ENCODE peak calls at places on chromosomes 3 and 15, in five cellular contexts. H is prostate gland, W is stomach, J is sigmoid colon, N is esophagus muscularis mucosa. P is an unnamed sample. For H3K36me3, the result is how much of the 10 kb centered on the place peaks cover.

GRCh38 chr3:155739154-155739553 is 5.7 kb downstream of the PLCH1 start:
- DNase-seq in H (no peak), W (no peak), J (no peak), N (no peak), P (no peak)

GRCh38 chr3:46609944-46610722 is 2.2 kb upstream of the FAM240A start:
- DNase-seq in H (no peak), W (no peak), J (no peak), N (peak), P (no peak)

GRCh38 chr15:40755821-40756220 is 767 bp upstream of the RMDN3 start:
- DNase-seq in H (no peak), W (no peak), J (no peak), N (no peak), P (no peak)

GRCh38 chr3:34012102-34012461 is 213.7 kb downstream of the PDCD6IP start:
- DNase-seq in H (no peak), W (no peak), J (no peak), N (no peak), P (no peak)

GRCh38 chr3:30544811-30545210 is 61.6 kb upstream of the TGFBR2 start:
- DNase-seq in H (no peak), W (no peak), J (peak), N (no peak), P (peak)

GRCh38 chr3:11244131-11244677 is 28.0 kb upstream of the ATG7 start:
- DNase-seq in H (no peak), W (no peak), J (no peak), N (no peak), P (no peak)

GRCh38 chr3:29307229-29307796 is 26.4 kb downstream of the RBMS3 start:
- DNase-seq in H (no peak), W (no peak), J (no peak), N (no peak), P (no peak)

GRCh38 chr15:74438206-74438605 is 4.4 kb upstream of the SEMA7A start:
- DNase-seq in H (no peak), W (no peak), J (no peak), N (no peak), P (no peak)

GRCh38 chr3:190718691-190719090 is 143.8 kb downstream of the GMNC start:
- DNase-seq in H (no peak), W (no peak), J (no peak), N (no peak), P (no peak)

GRCh38 chr15:80844011-80844732 is 65.0 kb downstream of the CEMIP start:
- DNase-seq in H (no peak), W (no peak), J (no peak), N (no peak), P (no peak)

GRCh38 chr3:50392101-50392715 is 32.9 kb upstream of the TMEM115 start:
- DNase-seq in H (no peak), W (no peak), J (no peak), N (no peak), P (no peak)

GRCh38 chr15:39133201-39133600 is 447.7 kb upstream of the THBS1 start:
- DNase-seq in H (no peak), W (no peak), J (no peak), N (no peak), P (no peak)

GRCh38 chr15:38894260-38894948 is 329.8 kb upstream of the RASGRP1 start:
- DNase-seq in H (no peak), W (no peak), J (no peak), N (no peak), P (no peak)

GRCh38 chr3:140050977-140051957 is 116.3 kb downstream of the CLSTN2 start:
- DNase-seq in H (peak), W (no peak), J (no peak), N (peak), P (no peak)

GRCh38 chr3:143298886-143299535 is 179.4 kb downstream of the CHST2 start:
- DNase-seq in H (no peak), W (no peak), J (no peak), N (no peak), P (no peak)

GRCh38 chr15:21262851-21263400 is 177.4 kb downstream of the POTEB3 start:
- DNase-seq in H (no peak), W (no peak), J (no peak), N (no peak), P (no peak)

GRCh38 chr3:197335428-197336132 is 37.2 kb upstream of the DLG1 start:
- DNase-seq in H (no peak), W (no peak), J (no peak), N (no peak), P (no peak)

GRCh38 chr3:139127101-139127500 is 82.4 kb upstream of the PRR23C start:
- DNase-seq in H (no peak), W (no peak), J (no peak), N (no peak), P (no peak)

DNA sequence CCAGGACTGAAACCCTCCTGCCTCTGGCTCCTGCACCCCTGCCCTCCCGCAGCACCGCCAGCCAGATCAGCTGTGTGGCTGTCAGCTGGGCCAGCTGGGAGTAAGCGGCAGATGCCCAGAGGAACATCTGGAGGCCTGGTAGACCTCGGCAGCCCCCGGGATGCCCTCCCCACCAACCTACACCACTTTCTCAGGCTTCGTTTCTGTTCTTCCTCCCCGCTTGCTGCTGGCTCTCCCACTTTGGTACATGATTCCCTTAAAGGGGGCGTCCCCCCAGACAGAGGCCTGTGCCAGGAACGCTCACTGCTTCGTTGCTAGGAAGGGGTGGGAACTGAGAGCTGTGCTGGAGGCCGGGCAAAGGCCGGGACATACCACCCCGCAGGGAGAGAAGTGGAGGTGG is 91.4 kb upstream of the RPL32 start:
- DNase-seq in H (no peak), W (no peak), J (no peak), N (no peak), P (no peak)
- TF ChIP-seq POLR2AphosphoS5 in H (no peak), W (no peak), J (no peak), N (no peak), P (no peak)

DNA sequence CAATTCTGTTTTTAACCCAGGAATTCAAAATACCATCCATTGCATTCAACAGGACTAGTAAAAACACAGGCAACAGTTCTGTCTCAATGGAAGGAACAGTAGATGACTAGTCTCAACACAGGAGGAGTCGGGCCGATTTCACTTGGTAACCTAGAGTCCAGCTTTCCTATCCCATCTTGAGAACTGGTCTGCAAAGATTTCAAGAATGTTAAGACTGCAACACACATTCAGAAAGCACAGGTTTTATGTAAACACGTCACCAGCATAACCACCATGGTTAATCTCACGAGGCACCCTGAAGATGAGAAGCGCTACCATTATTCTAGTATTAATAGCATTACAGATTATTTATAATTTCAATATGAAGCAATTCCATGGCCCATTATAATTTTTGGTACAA is 22.0 kb downstream of the UQCC5 start:
- DNase-seq in H (no peak), W (no peak), J (no peak), N (no peak), P (no peak)
- H3K36me3 ChIP-seq in H (under half), W (half or more), J (under half), N (half or more), P (half or more)

GRCh38 chr3:108554233-108554632 is 35.0 kb downstream of the CIP2A start:
- DNase-seq in H (no peak), W (no peak), J (no peak), N (no peak), P (no peak)

GRCh38 chr3:108552267-108553159 is 36.7 kb downstream of the CIP2A start:
- DNase-seq in H (peak), W (no peak), J (no peak), N (no peak), P (no peak)

GRCh38 chr3:108555966-108556581 is 33.2 kb downstream of the CIP2A start:
- DNase-seq in H (no peak), W (no peak), J (no peak), N (no peak), P (no peak)

DNA sequence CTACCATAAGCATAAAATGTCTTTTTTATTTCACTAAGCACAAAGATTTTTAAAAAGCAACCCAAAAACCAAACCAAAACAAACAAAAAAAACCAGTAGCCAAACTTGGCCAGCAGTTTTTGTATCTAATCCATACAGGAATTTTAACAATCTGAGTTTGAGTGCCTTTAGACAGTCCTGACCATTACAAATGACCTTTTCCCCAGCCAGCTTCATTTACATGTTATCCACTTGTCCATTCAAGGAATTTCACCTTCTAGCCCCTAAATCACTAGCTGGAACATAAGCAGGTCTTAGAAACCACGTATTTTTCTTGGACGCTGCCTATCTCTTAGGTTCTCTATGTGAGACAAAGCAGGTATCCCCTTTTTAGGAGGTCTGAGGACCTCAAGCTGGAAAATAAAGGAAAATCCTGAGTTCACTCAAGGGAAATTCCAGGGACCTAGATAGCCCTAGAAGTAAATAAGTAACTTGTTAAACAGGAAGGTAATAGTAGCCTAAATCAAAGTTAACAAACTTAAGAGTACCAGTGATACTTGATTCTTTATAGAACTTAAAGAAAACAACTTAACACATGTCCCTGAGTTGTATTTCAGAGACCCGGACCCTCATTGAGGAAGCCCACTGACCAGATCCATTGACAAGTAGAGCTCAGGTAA is 34.2 kb downstream of the CIP2A start:
- DNase-seq in H (no peak), W (no peak), J (no peak), N (no peak), P (no peak)
- H3K4me3 ChIP-seq in H (no peak), W (no peak), J (no peak), N (no peak), P (no peak)

GRCh38 chr3:183816681-183817080 is 8.7 kb downstream of the MAP6D1 start:
- DNase-seq in H (no peak), W (no peak), J (no peak), N (no peak), P (no peak)
- TF ChIP-seq POLR2AphosphoS5 in H (no peak), W (no peak), J (no peak), N (no peak), P (no peak)

GRCh38 chr3:69102384-69102783 is 17.6 kb downstream of the ARL6IP5 start:
- DNase-seq in H (no peak), W (no peak), J (no peak), N (no peak), P (no peak)
- H3K36me3 ChIP-seq in H (under half), W (under half), J (under half), N (under half), P (under half)

DNA sequence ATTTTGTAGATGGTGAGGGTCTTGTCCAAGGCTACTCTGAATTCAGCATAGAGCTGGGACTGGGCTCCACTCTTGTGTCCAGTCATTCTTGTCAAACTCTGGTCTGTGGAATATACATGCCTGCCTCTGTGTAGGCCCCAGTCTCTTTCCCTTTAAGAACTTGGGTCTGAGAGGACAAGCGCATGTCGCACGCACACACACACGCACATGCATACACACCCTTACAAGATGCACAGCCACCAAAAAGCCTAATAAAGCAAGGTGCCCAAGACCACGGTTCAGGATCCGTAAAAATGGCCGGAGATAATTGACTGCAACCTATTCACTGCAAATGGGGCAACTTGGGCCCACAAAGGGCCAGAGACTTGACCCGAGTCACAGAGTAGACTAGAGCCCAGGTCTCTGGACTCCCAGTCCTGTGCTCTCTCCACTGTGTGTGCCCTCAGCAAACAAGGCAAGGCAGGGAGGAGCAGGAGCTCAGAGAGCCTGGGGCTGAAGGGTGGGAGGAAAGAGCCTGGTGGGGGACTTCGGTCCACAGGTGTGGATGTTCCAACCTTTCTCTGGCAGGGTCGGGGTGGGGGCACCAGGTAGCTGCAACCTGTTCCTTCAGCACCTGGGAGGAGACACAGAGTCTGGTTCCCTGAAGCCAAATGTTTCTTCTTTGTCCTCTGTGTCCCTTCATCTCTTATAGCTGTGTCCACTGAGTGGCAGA is 914 bp upstream of the PAQR5 start:
- DNase-seq in H (no peak), W (no peak), J (no peak), N (no peak), P (no peak)
- H3K4me3 ChIP-seq in H (no peak), W (no peak), J (no peak), N (no peak), P (no peak)

DNA sequence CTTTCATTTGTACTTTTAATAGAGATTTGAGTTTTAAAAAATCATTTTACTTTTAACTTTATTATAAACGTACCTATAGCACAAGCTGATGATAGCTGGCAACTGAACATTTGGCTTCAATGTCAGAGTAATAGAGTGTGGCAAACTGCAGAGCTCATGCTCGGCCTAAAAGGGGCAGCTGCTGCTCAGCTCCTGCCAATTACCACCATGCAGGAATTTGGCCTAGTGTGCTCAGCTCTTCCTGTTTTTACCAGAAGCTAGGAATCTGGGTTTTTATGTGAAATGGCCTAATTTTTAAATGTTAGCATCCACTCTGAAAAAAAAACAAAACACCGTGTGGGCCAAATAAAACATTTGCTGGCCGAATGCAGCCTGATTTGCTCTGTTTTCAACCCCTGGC is 1.8 kb downstream of the IFT122 start:
- DNase-seq in H (no peak), W (no peak), J (no peak), N (no peak), P (no peak)
- TF ChIP-seq POLR2AphosphoS5 in H (peak), W (no peak), J (no peak), N (peak), P (no peak)